ENCODE peak calls at places on chromosomes 1 and 21, in seven cellular contexts. A, X, Z, Q, M, H and K are unnamed samples.

GRCh38 chr1:204867666-204868339 is 2.9 kb upstream of the NFASC start:
- DNase-seq in A (no peak), X (no peak), Z (no peak), Q (no peak), M (no peak), H (no peak), K (no peak)

GRCh38 chr21:42135386-42136040 is 64.4 kb downstream of the UMODL1 start:
- DNase-seq in A (no peak), X (no peak), Z (no peak), Q (no peak), M (no peak), H (no peak), K (no peak)

GRCh38 chr1:206517784-206518183 is 10.5 kb downstream of the RASSF5 start:
- DNase-seq in A (no peak), X (no peak), Z (no peak), Q (no peak), M (no peak), H (no peak), K (no peak)

GRCh38 chr1:41713557-41714327 is 205.0 kb downstream of the HIVEP3 start:
- DNase-seq in A (peak), X (no peak), Z (no peak), Q (no peak), M (no peak), H (no peak), K (no peak)

GRCh38 chr1:118116909-118117308 is 68.1 kb downstream of the SPAG17 start:
- DNase-seq in A (no peak), X (no peak), Z (no peak), Q (no peak), M (no peak), H (peak), K (no peak)

GRCh38 chr1:30009720-30010119 is 713.7 kb downstream of the MATN1 start:
- DNase-seq in A (no peak), X (no peak), Z (no peak), Q (no peak), M (no peak), H (no peak), K (no peak)

GRCh38 chr1:17013598-17014320 is 2.0 kb upstream of the ATP13A2 start:
- DNase-seq in A (no peak), X (no peak), Z (peak), Q (no peak), M (peak), H (no peak), K (no peak)

GRCh38 chr1:54402896-54403295 is 3.3 kb downstream of the SSBP3 start:
- DNase-seq in A (no peak), X (no peak), Z (no peak), Q (no peak), M (no peak), H (no peak), K (no peak)

DNA sequence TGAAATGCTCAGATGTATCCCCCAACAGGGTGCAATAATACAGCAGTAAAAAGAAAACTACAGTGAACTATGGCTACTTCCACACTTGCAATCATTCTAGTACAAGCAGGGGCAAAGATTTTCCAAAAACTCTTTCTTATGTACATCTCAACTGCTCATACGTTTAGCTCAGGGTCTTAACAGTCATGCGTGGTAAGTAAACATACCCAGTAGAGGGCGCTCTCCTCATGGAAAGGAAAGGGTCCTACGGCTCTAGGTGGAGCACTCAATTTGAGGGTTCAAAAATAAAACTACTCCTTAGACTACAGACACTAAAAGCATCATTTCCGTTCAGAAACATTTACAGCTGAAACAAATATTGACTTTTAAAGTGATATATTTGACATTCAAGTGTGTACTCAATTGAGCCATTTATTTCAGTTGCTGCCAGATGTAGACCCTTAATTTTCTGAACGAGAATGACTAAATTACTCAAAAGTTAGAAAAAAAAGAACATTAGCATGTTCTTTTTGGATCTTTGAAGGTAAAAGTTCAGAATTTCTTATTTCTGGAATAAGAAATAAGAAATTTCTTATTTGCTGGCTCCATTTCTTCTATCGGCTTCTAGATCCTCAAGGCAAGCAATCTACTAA is 143.4 kb downstream of the KCTD3 start:
- DNase-seq in A (peak), X (peak), Z (no peak), Q (peak), M (peak), H (peak), K (peak)
- TF ChIP-seq JUND in A (no peak), X (no peak), Z (no peak), Q (no peak), M (no peak), H (no peak), K (no peak)

GRCh38 chr1:109984190-109984455 is 442 bp upstream of the AHCYL1 start:
- DNase-seq in A (no peak), X (no peak), Z (no peak), Q (no peak), M (no peak), H (no peak), K (no peak)
- TF ChIP-seq JUND in A (no peak), X (no peak), Z (no peak), Q (no peak), M (no peak), H (no peak), K (no peak)

GRCh38 chr1:171881466-171881865 is 40.2 kb downstream of the DNM3 start:
- DNase-seq in A (no peak), X (no peak), Z (no peak), Q (no peak), M (no peak), H (no peak), K (no peak)

GRCh38 chr1:171879556-171879955 is 38.3 kb downstream of the DNM3 start:
- DNase-seq in A (no peak), X (no peak), Z (no peak), Q (no peak), M (no peak), H (no peak), K (no peak)

GRCh38 chr1:171883844-171884243 is 42.5 kb downstream of the DNM3 start:
- DNase-seq in A (no peak), X (no peak), Z (no peak), Q (no peak), M (no peak), H (no peak), K (no peak)

DNA sequence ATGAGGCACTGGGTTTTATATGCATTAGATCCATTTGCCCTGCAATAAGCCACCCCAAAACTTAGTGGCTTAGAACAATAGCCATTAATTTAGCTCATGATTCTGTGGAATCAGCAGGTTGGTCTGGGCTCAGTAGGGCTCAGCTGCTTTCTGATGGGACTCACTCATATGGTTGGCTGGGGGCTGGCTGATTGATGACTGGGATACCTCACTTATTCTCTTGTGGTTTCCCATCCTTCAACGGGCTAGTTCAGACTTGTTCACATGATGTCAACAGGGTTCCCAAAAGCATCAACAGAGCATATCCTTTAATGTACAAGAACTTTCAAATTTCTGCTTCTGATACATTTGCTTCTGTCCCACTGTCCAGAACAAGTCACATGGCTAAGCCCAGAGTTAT is 43.2 kb downstream of the DNM3 start:
- DNase-seq in A (no peak), X (no peak), Z (no peak), Q (no peak), M (no peak), H (no peak), K (no peak)
- TF ChIP-seq JUND in A (no peak), X (no peak), Z (no peak), Q (no peak), M (no peak), H (no peak), K (no peak)

DNA sequence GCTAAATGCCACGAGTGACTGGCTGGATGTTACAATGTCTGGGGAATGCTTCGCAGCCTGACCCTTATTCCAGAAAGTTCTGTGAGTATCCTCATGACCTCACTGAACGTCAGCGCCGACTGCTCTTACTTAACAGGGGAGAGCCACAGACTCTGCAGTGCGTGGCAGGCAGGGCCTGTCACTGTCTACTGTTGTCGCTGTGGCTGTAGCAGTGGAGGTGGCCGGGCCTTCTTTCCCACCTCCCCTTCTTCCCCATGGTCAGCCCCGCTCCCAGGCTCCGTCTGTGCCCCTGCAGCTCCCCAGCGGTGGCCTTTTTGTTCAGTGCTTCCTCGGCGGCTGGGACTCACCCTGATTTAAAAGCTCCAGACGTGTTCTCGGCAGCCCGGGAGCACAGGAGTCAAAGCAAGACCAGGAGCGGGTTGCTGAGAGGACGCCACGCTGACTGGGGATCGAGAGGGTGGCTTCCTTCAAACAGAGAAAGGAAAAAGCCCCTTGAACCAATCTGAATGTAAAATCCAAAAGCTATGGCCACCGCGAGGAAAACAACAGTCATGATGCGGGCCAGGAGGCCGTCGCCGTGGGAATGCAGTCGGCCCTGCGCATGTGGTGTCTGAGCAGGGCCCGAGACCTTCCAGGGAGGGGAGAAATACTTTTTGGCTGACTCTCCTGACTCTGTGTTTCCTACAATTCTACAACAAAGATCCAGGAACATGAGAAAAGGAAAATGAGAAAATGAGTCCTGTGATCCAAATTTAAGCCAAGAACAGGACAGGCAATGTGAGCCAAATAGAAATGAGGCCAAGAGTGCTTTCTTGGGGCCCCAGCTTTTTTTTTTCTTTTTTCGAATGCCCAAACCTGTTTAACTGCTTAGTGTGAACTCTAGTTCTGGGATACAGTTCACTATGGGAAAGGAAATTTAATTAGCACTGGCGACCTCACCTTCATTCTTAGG is 52.5 kb upstream of the TARBP1 start:
- DNase-seq in A (no peak), X (peak), Z (no peak), Q (no peak), M (no peak), H (no peak), K (no peak)
- TF ChIP-seq JUND in A (no peak), X (no peak), Z (no peak), Q (no peak), M (no peak), H (no peak), K (no peak)

DNA sequence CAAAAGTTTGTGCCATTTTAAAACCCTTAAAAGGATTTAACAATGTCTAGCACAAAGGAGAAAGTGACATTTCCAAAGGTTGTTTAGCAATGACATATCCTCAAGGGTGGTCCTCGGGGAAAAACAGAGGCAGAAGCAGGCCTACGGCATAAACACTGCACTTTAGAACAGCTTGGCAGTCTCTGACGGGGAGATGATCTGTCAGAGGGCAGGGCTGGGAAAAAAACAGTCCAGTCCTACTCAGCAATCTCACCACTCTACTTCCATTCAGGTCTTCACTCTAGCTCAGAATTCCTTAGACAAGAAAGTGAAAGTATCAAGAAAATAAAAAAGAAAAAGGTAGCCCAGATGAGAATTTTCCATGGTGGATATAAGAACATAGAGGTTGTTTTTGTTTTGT is 4.1 kb downstream of the CRYZ start:
- DNase-seq in A (no peak), X (no peak), Z (no peak), Q (no peak), M (no peak), H (no peak), K (no peak)
- TF ChIP-seq JUND in A (no peak), X (no peak), Z (no peak), Q (no peak), M (no peak), H (no peak), K (no peak)

DNA sequence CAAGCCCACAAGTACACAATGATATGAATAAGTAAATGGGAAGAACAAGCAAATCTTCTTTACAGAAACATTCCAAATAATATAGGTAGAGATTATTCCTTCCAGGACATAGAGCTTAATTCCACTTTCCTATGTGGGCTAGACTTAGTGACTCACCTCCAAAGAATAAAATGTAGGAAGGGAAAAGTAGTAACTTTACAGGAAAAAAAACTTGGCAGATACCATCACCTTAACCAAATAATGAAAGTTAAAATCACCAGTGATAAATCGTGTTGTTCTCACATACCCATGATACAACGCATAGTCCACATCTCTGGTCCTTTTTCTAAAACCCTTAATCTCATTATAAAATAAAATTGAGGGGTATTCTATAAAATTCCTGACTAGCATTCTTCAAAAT is 260.8 kb downstream of the SPATA17 start:
- DNase-seq in A (no peak), X (no peak), Z (no peak), Q (no peak), M (no peak), H (no peak), K (no peak)
- TF ChIP-seq JUND in A (peak), X (no peak), Z (no peak), Q (no peak), M (no peak), H (no peak), K (no peak)

GRCh38 chr1:1021010-1021845 is 1.3 kb downstream of the AGRN start:
- DNase-seq in A (peak), X (no peak), Z (no peak), Q (no peak), M (peak), H (no peak), K (peak)
- TF ChIP-seq JUND in A (no peak), X (no peak), Z (no peak), Q (no peak), M (no peak), H (no peak), K (no peak)

DNA sequence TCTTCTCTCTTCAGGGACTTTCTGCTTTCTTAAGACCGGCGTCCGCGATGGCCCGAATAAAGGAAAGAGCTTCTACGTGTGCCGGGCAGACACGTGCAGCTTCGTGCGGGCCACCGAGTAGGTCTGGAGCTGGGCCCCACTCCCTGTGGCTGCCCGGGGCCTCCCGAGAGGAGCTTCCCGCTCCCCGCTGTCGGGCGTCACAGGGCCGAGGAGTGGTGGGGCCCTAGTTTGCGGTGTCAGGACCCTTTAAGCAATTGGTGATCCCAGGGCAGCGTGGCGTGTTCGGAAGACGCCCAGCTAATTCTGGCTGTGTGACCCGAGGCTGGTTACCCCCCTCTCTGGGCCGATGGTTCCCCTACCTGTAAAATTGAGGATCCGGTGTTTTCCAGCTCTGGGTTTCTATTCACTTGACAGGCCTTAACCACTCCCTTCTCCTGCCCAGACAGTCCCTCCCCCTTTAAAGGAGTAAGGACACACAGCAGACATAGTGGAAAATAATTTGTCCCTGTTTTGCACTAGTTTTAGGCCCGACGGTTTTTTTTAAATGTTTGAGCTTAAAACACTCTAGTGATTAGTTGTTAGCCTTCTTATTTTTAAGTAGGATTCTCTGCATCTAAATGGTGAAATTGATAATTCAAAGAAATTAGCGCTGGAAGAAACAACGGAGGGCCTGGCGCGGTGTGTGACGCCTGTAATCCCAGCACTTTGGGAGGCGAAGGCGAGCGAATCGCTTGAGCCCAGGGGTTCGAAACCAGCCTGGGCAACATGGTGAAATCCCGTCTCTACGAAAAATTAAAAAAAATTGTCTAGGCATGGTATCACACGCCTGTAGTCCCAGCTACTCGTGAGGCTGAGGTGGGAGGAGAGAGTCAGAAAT is 553 bp downstream of the TTF2 start:
- DNase-seq in A (peak), X (no peak), Z (peak), Q (peak), M (peak), H (peak), K (peak)
- TF ChIP-seq JUND in A (no peak), X (no peak), Z (no peak), Q (no peak), M (no peak), H (no peak), K (no peak)

DNA sequence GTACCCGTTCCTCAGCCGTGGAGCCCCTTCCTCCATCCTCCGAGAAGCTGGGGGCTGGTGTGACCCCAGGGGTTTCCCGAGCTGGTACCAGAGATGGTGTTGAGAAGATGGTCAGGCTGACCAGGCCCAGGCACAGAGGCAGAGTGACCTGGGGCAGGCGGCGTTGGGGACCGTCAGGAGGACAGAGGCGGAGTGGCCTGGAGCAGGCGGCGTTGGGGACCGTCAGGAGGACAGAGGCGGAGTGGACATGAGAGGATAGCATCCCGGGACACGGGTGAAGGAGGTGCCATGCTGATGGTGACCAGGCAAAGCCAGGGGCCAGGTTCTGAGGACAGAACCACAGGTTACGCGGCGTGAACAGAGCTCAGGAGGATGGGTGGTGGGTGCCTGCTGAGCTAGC is 75.9 kb upstream of the TTC34 start:
- DNase-seq in A (no peak), X (no peak), Z (no peak), Q (no peak), M (no peak), H (no peak), K (no peak)
- TF ChIP-seq JUND in A (no peak), X (no peak), Z (no peak), Q (no peak), M (no peak), H (no peak), K (no peak)

GRCh38 chr1:10490271-10490970 is 15.7 kb downstream of the PEX14 start:
- DNase-seq in A (no peak), X (no peak), Z (no peak), Q (no peak), M (no peak), H (no peak), K (no peak)
- TF ChIP-seq JUND in A (no peak), X (no peak), Z (no peak), Q (no peak), M (no peak), H (no peak), K (no peak)